ENCODE peak calls at places on chromosomes 6 and 20, in eight cellular contexts. F is NCI-H1092; V is anterior cingulate cortex; Q is H4; J is spleen; A is NCI-H1105; U is SK-N-DZ; P is CD8-positive, alpha-beta memory T cell. I is an unnamed sample.

GRCh38 chr6:71642120-71642519 is 244.2 kb upstream of the RIMS1 start:
- DNase-seq in A (no peak), F (no peak), J (no peak), U (no peak), P (no peak), Q (no peak), V (no peak), I (no peak)

GRCh38 chr6:29589423-29590048 is 4.6 kb downstream of the OR2H2 start:
- DNase-seq in J (no peak), Q (peak), F (no peak), A (peak), V (no peak), U (peak), P (peak), I (peak)

GRCh38 chr20:24870876-24871275 is 78.2 kb upstream of the CST7 start:
- DNase-seq in J (no peak), P (no peak), F (no peak), A (no peak), V (no peak), Q (no peak), U (peak), I (no peak)

GRCh38 chr6:126267621-126268020 is 72.3 kb upstream of the CENPW start:
- DNase-seq in A (no peak), U (no peak), P (no peak), V (no peak), J (no peak), F (no peak), Q (no peak), I (no peak)

GRCh38 chr6:14068133-14068532 is 49.4 kb upstream of the CD83 start:
- DNase-seq in P (no peak), A (no peak), U (no peak), J (no peak), Q (peak), V (no peak), F (no peak), I (no peak)

GRCh38 chr6:110352603-110353303 is 5.4 kb downstream of the METTL24 start:
- DNase-seq in Q (no peak), U (no peak), F (no peak), J (no peak), V (no peak), A (no peak), P (no peak), I (no peak)

GRCh38 chr6:161238076-161238869 is 35.6 kb downstream of the AGPAT4 start:
- DNase-seq in A (no peak), P (no peak), Q (no peak), V (no peak), F (no peak), U (no peak), J (no peak), I (no peak)

GRCh38 chr20:22554391-22554790 is 30.0 kb downstream of the FOXA2 start:
- DNase-seq in A (no peak), P (no peak), Q (no peak), U (no peak), F (no peak), J (no peak), V (no peak), I (no peak)

GRCh38 chr20:19120569-19120968 is 91.9 kb upstream of the SLC24A3 start:
- DNase-seq in Q (no peak), A (no peak), J (no peak), P (no peak), V (no peak), F (no peak), U (no peak), I (no peak)

GRCh38 chr6:30740540-30740870 is 2.0 kb downstream of the FLOT1 start:
- DNase-seq in P (no peak), A (no peak), Q (no peak), U (no peak), J (no peak), V (no peak), F (no peak), I (no peak)

GRCh38 chr6:126824226-126824625 is 294.2 kb upstream of the RSPO3 start:
- DNase-seq in V (no peak), F (no peak), Q (no peak), P (no peak), J (no peak), U (no peak), A (no peak), I (no peak)

GRCh38 chr20:46512943-46513844 is at the start of gene ZNF334:
- DNase-seq in J (peak), F (peak), V (no peak), Q (no peak), P (no peak), U (peak), A (peak), I (peak)

GRCh38 chr20:43955244-43956191 is 40.9 kb downstream of the TOX2 start:
- DNase-seq in U (no peak), A (no peak), P (peak), Q (peak), J (peak), F (no peak), V (no peak), I (no peak)

GRCh38 chr20:4898845-4899244 is 102.5 kb downstream of the SLC23A2 start:
- DNase-seq in F (no peak), A (no peak), V (no peak), U (no peak), P (no peak), J (no peak), Q (no peak), I (no peak)

GRCh38 chr6:135657207-135657606 is 159.7 kb upstream of the AHI1 start:
- DNase-seq in P (no peak), J (no peak), F (peak), U (no peak), A (peak), Q (no peak), V (no peak), I (no peak)

GRCh38 chr20:30811896-30812671 is 445.4 kb upstream of the DEFB115 start:
- DNase-seq in J (peak), F (no peak), A (peak), Q (peak), V (no peak), P (no peak), U (peak), I (peak)

GRCh38 chr6:150981095-150981494 is 115.6 kb downstream of the MTHFD1L start:
- DNase-seq in Q (no peak), P (no peak), J (no peak), V (no peak), U (no peak), A (no peak), F (no peak), I (no peak)

GRCh38 chr6:89925826-89926225 is 31.6 kb downstream of the GJA10 start:
- DNase-seq in F (no peak), Q (no peak), V (no peak), U (no peak), P (no peak), A (no peak), J (no peak), I (no peak)

GRCh38 chr6:41100871-41101287 is 28.1 kb downstream of the NFYA start:
- DNase-seq in U (no peak), A (no peak), P (peak), J (peak), F (no peak), V (no peak), Q (no peak), I (no peak)